ENCODE peak calls at places on chromosomes 7 and 10, in eight cellular contexts. One of them, this sample, is unnamed.

GRCh38 chr7:85600425-85600824 is 413.6 kb upstream of the SEMA3D start:
- DNase-seq in cardiac muscle cell: peak
- DNase-seq in ovary: no peak
- DNase-seq in hepatocyte: no peak
- DNase-seq in fibroblast of pulmonary artery: no peak
- DNase-seq in sigmoid colon: no peak
- DNase-seq in stomach: no peak
- DNase-seq in psoas muscle: no peak
- DNase-seq in this sample: no peak

GRCh38 chr7:46468753-46469356 is 547.8 kb upstream of the IGFBP3 start:
- DNase-seq in stomach: no peak
- DNase-seq in sigmoid colon: no peak
- DNase-seq in cardiac muscle cell: peak
- DNase-seq in ovary: no peak
- DNase-seq in hepatocyte: peak
- DNase-seq in fibroblast of pulmonary artery: peak
- DNase-seq in psoas muscle: no peak
- DNase-seq in this sample: no peak

GRCh38 chr7:93873998-93874574 is 16.5 kb downstream of the TFPI2 start:
- DNase-seq in ovary: no peak
- DNase-seq in stomach: no peak
- DNase-seq in fibroblast of pulmonary artery: no peak
- DNase-seq in psoas muscle: no peak
- DNase-seq in sigmoid colon: no peak
- DNase-seq in hepatocyte: no peak
- DNase-seq in cardiac muscle cell: no peak
- DNase-seq in this sample: no peak

GRCh38 chr10:102122450-102122849 is 2.3 kb upstream of the LDB1 start:
- DNase-seq in psoas muscle: no peak
- DNase-seq in sigmoid colon: no peak
- DNase-seq in stomach: no peak
- DNase-seq in cardiac muscle cell: no peak
- DNase-seq in hepatocyte: no peak
- DNase-seq in fibroblast of pulmonary artery: no peak
- DNase-seq in ovary: no peak
- DNase-seq in this sample: no peak

GRCh38 chr10:46175831-46176230 is 111.0 kb upstream of the ANTXRL start:
- DNase-seq in ovary: no peak
- DNase-seq in sigmoid colon: no peak
- DNase-seq in cardiac muscle cell: no peak
- DNase-seq in hepatocyte: no peak
- DNase-seq in fibroblast of pulmonary artery: no peak
- DNase-seq in stomach: no peak
- DNase-seq in psoas muscle: no peak
- DNase-seq in this sample: no peak

GRCh38 chr7:12412407-12412806 is 8.7 kb upstream of the VWDE start:
- DNase-seq in hepatocyte: no peak
- DNase-seq in ovary: no peak
- DNase-seq in psoas muscle: no peak
- DNase-seq in sigmoid colon: no peak
- DNase-seq in stomach: no peak
- DNase-seq in fibroblast of pulmonary artery: no peak
- DNase-seq in cardiac muscle cell: no peak
- DNase-seq in this sample: no peak

GRCh38 chr7:46071601-46072000 is 150.5 kb upstream of the IGFBP3 start:
- DNase-seq in fibroblast of pulmonary artery: peak
- DNase-seq in cardiac muscle cell: peak
- DNase-seq in hepatocyte: no peak
- DNase-seq in ovary: no peak
- DNase-seq in stomach: no peak
- DNase-seq in psoas muscle: no peak
- DNase-seq in sigmoid colon: no peak
- DNase-seq in this sample: no peak

GRCh38 chr10:48745662-48746245 is 61.1 kb downstream of the WDFY4 start:
- DNase-seq in psoas muscle: no peak
- DNase-seq in stomach: no peak
- DNase-seq in fibroblast of pulmonary artery: no peak
- DNase-seq in hepatocyte: no peak
- DNase-seq in sigmoid colon: no peak
- DNase-seq in ovary: no peak
- DNase-seq in cardiac muscle cell: no peak
- DNase-seq in this sample: no peak

GRCh38 chr7:12715372-12716133 is 28.1 kb downstream of the ARL4A start:
- DNase-seq in fibroblast of pulmonary artery: peak
- DNase-seq in sigmoid colon: peak
- DNase-seq in psoas muscle: peak
- DNase-seq in stomach: peak
- DNase-seq in cardiac muscle cell: peak
- DNase-seq in hepatocyte: peak
- DNase-seq in ovary: peak
- DNase-seq in this sample: no peak

GRCh38 chr7:27515933-27516332 is 146.8 kb downstream of the HIBADH start:
- DNase-seq in sigmoid colon: no peak
- DNase-seq in stomach: no peak
- DNase-seq in cardiac muscle cell: peak
- DNase-seq in hepatocyte: no peak
- DNase-seq in fibroblast of pulmonary artery: no peak
- DNase-seq in ovary: no peak
- DNase-seq in psoas muscle: no peak
- DNase-seq in this sample: no peak

GRCh38 chr10:87058171-87058570 is 36.5 kb downstream of the GLUD1 start:
- DNase-seq in ovary: no peak
- DNase-seq in cardiac muscle cell: no peak
- DNase-seq in fibroblast of pulmonary artery: no peak
- DNase-seq in psoas muscle: no peak
- DNase-seq in hepatocyte: no peak
- DNase-seq in stomach: no peak
- DNase-seq in sigmoid colon: no peak
- DNase-seq in this sample: no peak

GRCh38 chr7:20280475-20281351 is 50.0 kb upstream of the ITGB8 start:
- DNase-seq in psoas muscle: no peak
- DNase-seq in fibroblast of pulmonary artery: peak
- DNase-seq in ovary: no peak
- DNase-seq in hepatocyte: no peak
- DNase-seq in cardiac muscle cell: peak
- DNase-seq in stomach: no peak
- DNase-seq in sigmoid colon: no peak
- DNase-seq in this sample: no peak

GRCh38 chr10:94174838-94175237 is 181.1 kb downstream of the PLCE1 start:
- DNase-seq in cardiac muscle cell: peak
- DNase-seq in stomach: no peak
- DNase-seq in psoas muscle: no peak
- DNase-seq in ovary: no peak
- DNase-seq in hepatocyte: no peak
- DNase-seq in fibroblast of pulmonary artery: no peak
- DNase-seq in sigmoid colon: no peak
- DNase-seq in this sample: no peak

GRCh38 chr10:119268871-119269506 is 61.6 kb downstream of the GRK5 start:
- DNase-seq in sigmoid colon: no peak
- DNase-seq in ovary: no peak
- DNase-seq in fibroblast of pulmonary artery: peak
- DNase-seq in cardiac muscle cell: no peak
- DNase-seq in psoas muscle: no peak
- DNase-seq in hepatocyte: no peak
- DNase-seq in stomach: no peak
- DNase-seq in this sample: peak

GRCh38 chr7:106773228-106773627 is 91.9 kb upstream of the PIK3CG start:
- DNase-seq in fibroblast of pulmonary artery: no peak
- DNase-seq in ovary: no peak
- DNase-seq in hepatocyte: no peak
- DNase-seq in sigmoid colon: no peak
- DNase-seq in psoas muscle: no peak
- DNase-seq in stomach: no peak
- DNase-seq in cardiac muscle cell: no peak
- DNase-seq in this sample: no peak

GRCh38 chr7:98163704-98164478 is 47.3 kb upstream of the BHLHA15 start:
- DNase-seq in ovary: no peak
- DNase-seq in stomach: no peak
- DNase-seq in psoas muscle: no peak
- DNase-seq in hepatocyte: peak
- DNase-seq in fibroblast of pulmonary artery: peak
- DNase-seq in sigmoid colon: no peak
- DNase-seq in cardiac muscle cell: peak
- DNase-seq in this sample: no peak

GRCh38 chr7:99392659-99393362 is 15.6 kb downstream of the PDAP1 start:
- DNase-seq in psoas muscle: peak
- DNase-seq in sigmoid colon: peak
- DNase-seq in cardiac muscle cell: peak
- DNase-seq in ovary: peak
- DNase-seq in hepatocyte: peak
- DNase-seq in fibroblast of pulmonary artery: no peak
- DNase-seq in stomach: peak
- DNase-seq in this sample: peak

GRCh38 chr7:95141755-95142154 is 182.6 kb downstream of the PON1 start:
- DNase-seq in ovary: no peak
- DNase-seq in fibroblast of pulmonary artery: peak
- DNase-seq in sigmoid colon: no peak
- DNase-seq in psoas muscle: no peak
- DNase-seq in stomach: no peak
- DNase-seq in hepatocyte: no peak
- DNase-seq in cardiac muscle cell: peak
- DNase-seq in this sample: no peak

GRCh38 chr7:77697535-77697831 is 1.2 kb downstream of the RSBN1L start:
- DNase-seq in stomach: no peak
- DNase-seq in sigmoid colon: peak
- DNase-seq in ovary: peak
- DNase-seq in cardiac muscle cell: peak
- DNase-seq in hepatocyte: no peak
- DNase-seq in psoas muscle: peak
- DNase-seq in fibroblast of pulmonary artery: peak
- DNase-seq in this sample: peak

GRCh38 chr7:138157702-138158101 is 81.4 kb downstream of the AKR1D1 start:
- DNase-seq in ovary: no peak
- DNase-seq in stomach: no peak
- DNase-seq in psoas muscle: no peak
- DNase-seq in cardiac muscle cell: no peak
- DNase-seq in sigmoid colon: no peak
- DNase-seq in hepatocyte: no peak
- DNase-seq in fibroblast of pulmonary artery: no peak
- DNase-seq in this sample: no peak

DNA sequence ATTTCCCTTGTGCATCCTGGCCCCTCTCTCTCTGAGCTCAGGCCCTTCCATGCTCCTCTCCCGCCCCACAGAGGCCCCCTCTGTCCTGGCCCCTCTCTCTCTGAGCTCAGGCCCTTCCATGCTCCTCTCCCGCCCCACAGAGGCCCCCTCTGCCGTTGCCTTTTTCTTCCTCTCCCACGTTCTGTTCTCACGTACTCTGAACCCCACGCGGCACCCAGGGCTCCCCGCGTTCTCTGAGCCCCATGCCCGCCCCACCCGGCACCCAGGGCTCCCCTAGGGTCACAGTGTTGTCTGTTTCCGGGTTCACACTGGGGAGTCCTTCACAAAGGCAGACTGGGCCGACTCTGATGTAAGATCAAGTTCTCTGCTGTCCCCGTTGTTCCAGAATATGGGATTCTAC is 336.8 kb downstream of the DNAJB6 start:
- DNase-seq in hepatocyte: no peak
- DNase-seq in fibroblast of pulmonary artery: no peak
- DNase-seq in cardiac muscle cell: no peak
- DNase-seq in sigmoid colon: peak
- DNase-seq in stomach: no peak
- DNase-seq in psoas muscle: no peak
- DNase-seq in ovary: no peak
- DNase-seq in this sample: no peak
- H3K4me3 ChIP-seq in hepatocyte: no peak
- H3K4me3 ChIP-seq in fibroblast of pulmonary artery: no peak
- H3K4me3 ChIP-seq in cardiac muscle cell: no peak
- H3K4me3 ChIP-seq in sigmoid colon: no peak
- H3K4me3 ChIP-seq in stomach: no peak
- H3K4me3 ChIP-seq in psoas muscle: no peak
- H3K4me3 ChIP-seq in ovary: no peak
- H3K4me3 ChIP-seq in this sample: no peak

GRCh38 chr7:16916111-16916639 is 34.4 kb upstream of the AGR3 start:
- DNase-seq in hepatocyte: peak
- DNase-seq in fibroblast of pulmonary artery: peak
- DNase-seq in ovary: no peak
- DNase-seq in stomach: no peak
- DNase-seq in cardiac muscle cell: peak
- DNase-seq in sigmoid colon: no peak
- DNase-seq in psoas muscle: no peak
- DNase-seq in this sample: no peak
- H3K4me3 ChIP-seq in hepatocyte: no peak
- H3K4me3 ChIP-seq in fibroblast of pulmonary artery: no peak
- H3K4me3 ChIP-seq in ovary: no peak
- H3K4me3 ChIP-seq in stomach: no peak
- H3K4me3 ChIP-seq in cardiac muscle cell: no peak
- H3K4me3 ChIP-seq in sigmoid colon: no peak
- H3K4me3 ChIP-seq in psoas muscle: no peak
- H3K4me3 ChIP-seq in this sample: no peak

GRCh38 chr10:100569687-100570517 is 34.2 kb downstream of the HIF1AN start:
- DNase-seq in fibroblast of pulmonary artery: no peak
- DNase-seq in sigmoid colon: no peak
- DNase-seq in psoas muscle: no peak
- DNase-seq in stomach: no peak
- DNase-seq in ovary: no peak
- DNase-seq in hepatocyte: no peak
- DNase-seq in cardiac muscle cell: no peak
- DNase-seq in this sample: no peak
- H3K4me3 ChIP-seq in fibroblast of pulmonary artery: no peak
- H3K4me3 ChIP-seq in sigmoid colon: no peak
- H3K4me3 ChIP-seq in psoas muscle: no peak
- H3K4me3 ChIP-seq in stomach: no peak
- H3K4me3 ChIP-seq in ovary: no peak
- H3K4me3 ChIP-seq in hepatocyte: no peak
- H3K4me3 ChIP-seq in cardiac muscle cell: peak
- H3K4me3 ChIP-seq in this sample: no peak

DNA sequence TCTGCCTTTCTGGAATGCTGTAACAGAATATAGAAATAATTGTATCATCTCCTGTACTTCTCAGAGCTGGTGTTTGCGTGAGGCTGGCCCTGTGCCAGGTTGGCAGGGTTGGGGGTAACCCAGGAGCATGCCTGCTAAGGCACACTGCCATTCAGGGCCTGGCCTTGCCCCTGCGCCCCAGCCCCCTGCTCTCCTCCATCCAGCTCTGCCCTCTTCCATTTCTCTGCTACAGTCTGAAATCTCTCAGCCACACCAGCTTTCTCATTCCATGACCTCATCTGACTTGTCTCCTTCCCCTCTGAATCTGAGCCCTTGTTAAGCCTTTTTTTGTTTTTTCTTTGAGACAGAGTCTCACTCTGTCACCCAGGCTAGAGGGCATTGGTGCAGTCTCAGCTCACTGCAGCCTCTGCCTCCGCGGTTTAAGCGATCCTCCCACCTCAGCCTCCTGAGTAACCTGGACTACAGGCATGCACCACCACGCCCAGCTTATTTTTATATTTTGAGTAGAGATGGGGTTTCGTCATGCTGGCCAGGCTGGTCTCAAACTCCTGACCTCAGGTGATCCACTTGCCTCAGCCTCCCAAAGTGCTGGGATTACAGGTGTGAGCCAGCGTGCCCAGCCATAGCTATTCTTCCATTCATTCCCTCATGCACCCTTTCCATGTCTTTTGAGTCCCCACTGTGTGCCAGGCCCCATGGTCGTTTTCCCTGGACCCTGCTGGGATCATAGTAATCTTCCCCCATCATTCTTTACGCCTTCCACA is 206.8 kb downstream of the CUX1 start:
- DNase-seq in stomach: no peak
- DNase-seq in hepatocyte: no peak
- DNase-seq in psoas muscle: no peak
- DNase-seq in sigmoid colon: no peak
- DNase-seq in cardiac muscle cell: no peak
- DNase-seq in fibroblast of pulmonary artery: no peak
- DNase-seq in ovary: no peak
- DNase-seq in this sample: no peak
- H3K4me3 ChIP-seq in stomach: no peak
- H3K4me3 ChIP-seq in hepatocyte: no peak
- H3K4me3 ChIP-seq in psoas muscle: no peak
- H3K4me3 ChIP-seq in sigmoid colon: no peak
- H3K4me3 ChIP-seq in cardiac muscle cell: no peak
- H3K4me3 ChIP-seq in fibroblast of pulmonary artery: no peak
- H3K4me3 ChIP-seq in ovary: no peak
- H3K4me3 ChIP-seq in this sample: no peak